ENCODE peak calls at places on chromosomes 13 and 19, in eight cellular contexts. G is GM04504; I is NAMALWA; C is AG04450; B is PC-3; Z is activated CD8-positive, alpha-beta T cell treated with anti-CD3 and anti-CD28 coated beads for 36 hours; E is substantia nigra; O is Caco-2. K is an unnamed sample.

GRCh38 chr13:53191091-53191490 is 162.5 kb downstream of the OLFM4 start:
- DNase-seq in G (no peak), I (no peak), C (no peak), B (peak), Z (no peak), E (no peak), O (peak), K (no peak)

GRCh38 chr13:100852146-100852545 is 177.6 kb upstream of the TMTC4 start:
- DNase-seq in G (no peak), I (no peak), C (no peak), B (no peak), Z (no peak), E (no peak), O (no peak), K (no peak)

GRCh38 chr13:26872444-26873173 is 112.0 kb upstream of the GPR12 start:
- DNase-seq in G (peak), I (peak), C (no peak), B (peak), Z (peak), E (no peak), O (peak), K (peak)

GRCh38 chr13:43058318-43058674 is 34.9 kb downstream of the DNAJC15 start:
- DNase-seq in G (peak), I (no peak), C (no peak), B (peak), Z (peak), E (no peak), O (peak), K (peak)

GRCh38 chr19:3298853-3299449 is 67.4 kb upstream of the NFIC start:
- DNase-seq in G (no peak), I (no peak), C (no peak), B (no peak), Z (no peak), E (no peak), O (no peak), K (no peak)

GRCh38 chr19:17779281-17779930 is 15.5 kb upstream of the B3GNT3 start:
- DNase-seq in G (no peak), I (peak), C (no peak), B (peak), Z (no peak), E (no peak), O (no peak), K (no peak)

GRCh38 chr13:49444517-49445395 is 682 bp downstream of the SETDB2 start:
- DNase-seq in G (peak), I (peak), C (no peak), B (peak), Z (peak), E (no peak), O (peak), K (no peak)

GRCh38 chr19:17495639-17496265 is 15.7 kb upstream of the PGLS start:
- DNase-seq in G (no peak), I (no peak), C (no peak), B (no peak), Z (no peak), E (no peak), O (no peak), K (no peak)

GRCh38 chr13:114124921-114125320 is 7.5 kb downstream of the RASA3 start:
- DNase-seq in G (no peak), I (peak), C (peak), B (peak), Z (peak), E (no peak), O (no peak), K (no peak)

GRCh38 chr19:53927745-53928144 is 18.7 kb downstream of the CACNG7 start:
- DNase-seq in G (peak), I (peak), C (peak), B (peak), Z (peak), E (no peak), O (peak), K (peak)

GRCh38 chr13:50518131-50518530 is 325.4 kb downstream of the DLEU7 start:
- DNase-seq in G (no peak), I (no peak), C (no peak), B (no peak), Z (no peak), E (no peak), O (no peak), K (no peak)

GRCh38 chr19:35350591-35350990 is 2.9 kb downstream of the FFAR1 start:
- DNase-seq in G (no peak), I (no peak), C (no peak), B (no peak), Z (no peak), E (no peak), O (no peak), K (no peak)

GRCh38 chr13:109381546-109382180 is 404.7 kb downstream of the IRS2 start:
- DNase-seq in G (peak), I (no peak), C (peak), B (no peak), Z (no peak), E (no peak), O (no peak), K (no peak)

GRCh38 chr13:39016789-39017188 is 21.1 kb downstream of the PROSER1 start:
- DNase-seq in G (no peak), I (peak), C (no peak), B (peak), Z (peak), E (no peak), O (peak), K (no peak)

GRCh38 chr19:46613525-46613924 is 11.4 kb downstream of the PTGIR start:
- DNase-seq in G (no peak), I (no peak), C (no peak), B (no peak), Z (no peak), E (no peak), O (no peak), K (no peak)

GRCh38 chr13:20064128-20064527 is 96.7 kb downstream of the GJA3 start:
- DNase-seq in G (no peak), I (no peak), C (peak), B (no peak), Z (no peak), E (no peak), O (no peak), K (no peak)

GRCh38 chr19:850221-850978 is 1.7 kb upstream of the ELANE start:
- DNase-seq in G (peak), I (peak), C (peak), B (peak), Z (peak), E (peak), O (peak), K (peak)

GRCh38 chr19:9966024-9966423 is 29.7 kb upstream of the OLFM2 start:
- DNase-seq in G (no peak), I (no peak), C (no peak), B (no peak), Z (no peak), E (no peak), O (no peak), K (no peak)

GRCh38 chr13:73608731-73609485 is 525.3 kb downstream of the KLF12 start:
- DNase-seq in G (no peak), I (no peak), C (no peak), B (no peak), Z (no peak), E (no peak), O (no peak), K (no peak)

GRCh38 chr13:39499580-39499979 is 103.4 kb downstream of the LHFPL6 start:
- DNase-seq in G (no peak), I (no peak), C (no peak), B (no peak), Z (no peak), E (no peak), O (no peak), K (no peak)

GRCh38 chr13:30607908-30608307 is 9.8 kb upstream of the USPL1 start:
- DNase-seq in G (no peak), I (peak), C (no peak), B (no peak), Z (peak), E (no peak), O (no peak), K (no peak)

GRCh38 chr13:114034481-114034891 is 60.6 kb upstream of the C13orf46 start:
- DNase-seq in G (no peak), I (no peak), C (peak), B (no peak), Z (no peak), E (no peak), O (no peak), K (no peak)

GRCh38 chr19:624433-625109 is 8.8 kb downstream of the POLRMT start:
- DNase-seq in G (no peak), I (no peak), C (no peak), B (no peak), Z (no peak), E (no peak), O (no peak), K (no peak)

GRCh38 chr19:54141356-54141755 is 3.8 kb downstream of the CNOT3 start:
- DNase-seq in G (peak), I (no peak), C (no peak), B (no peak), Z (no peak), E (no peak), O (no peak), K (no peak)

GRCh38 chr13:113753171-113753570 is 5.9 kb upstream of the TMEM255B start:
- DNase-seq in G (no peak), I (no peak), C (no peak), B (no peak), Z (no peak), E (no peak), O (no peak), K (no peak)

GRCh38 chr19:48395499-48395898 is 2.0 kb downstream of the GRIN2D start:
- DNase-seq in G (no peak), I (no peak), C (no peak), B (no peak), Z (no peak), E (no peak), O (no peak), K (no peak)

GRCh38 chr13:51793570-51794273 is 10.2 kb downstream of the DHRS12 start:
- DNase-seq in G (peak), I (peak), C (peak), B (peak), Z (peak), E (no peak), O (no peak), K (no peak)

GRCh38 chr13:97266734-97267417 is 44.7 kb downstream of the MBNL2 start:
- DNase-seq in G (no peak), I (no peak), C (no peak), B (no peak), Z (no peak), E (no peak), O (no peak), K (no peak)

GRCh38 chr13:30339721-30340366 is 32.5 kb upstream of the KATNAL1 start:
- DNase-seq in G (no peak), I (no peak), C (no peak), B (no peak), Z (no peak), E (no peak), O (no peak), K (no peak)